ENCODE peak calls at places on chromosomes 12 and 14, in six cellular contexts. T is K562, R is A549, M is WTC11, K is HepG2, E is H1. I is an unnamed sample.

GRCh38 chr14:68645371-68645770 is 147.5 kb downstream of the ZFP36L1 start:
- DNase-seq in K (no peak), E (no peak), T (no peak), R (no peak), M (no peak), I (no peak)

GRCh38 chr12:119148049-119148448 is 30.7 kb upstream of the HSPB8 start:
- DNase-seq in T (no peak), M (no peak), R (no peak), E (no peak), K (no peak), I (no peak)

GRCh38 chr12:47979686-47980085 is 16.3 kb downstream of the TMEM106C start:
- DNase-seq in E (no peak), T (no peak), M (no peak), K (no peak), R (no peak), I (no peak)

GRCh38 chr12:59382678-59383425 is 213.0 kb upstream of the SLC16A7 start:
- DNase-seq in R (no peak), M (no peak), E (no peak), T (no peak), K (no peak), I (no peak)

GRCh38 chr12:97312570-97313135 is 150.0 kb upstream of the RMST start:
- DNase-seq in M (no peak), K (no peak), T (no peak), R (no peak), E (no peak), I (no peak)

GRCh38 chr12:117188961-117189724 is 1.1 kb downstream of the FBXO21 start:
- DNase-seq in T (no peak), M (no peak), E (no peak), R (peak; percentile 19), K (no peak), I (peak; percentile 31)

GRCh38 chr14:54691525-54692260 is 124.8 kb downstream of the SAMD4A start:
- DNase-seq in E (peak; percentile 86), T (peak; percentile 60), R (peak; percentile 73), K (peak; percentile 70), M (peak; percentile 84), I (peak; percentile 82)

GRCh38 chr14:81311128-81311527 is 89.0 kb downstream of the STON2 start:
- DNase-seq in T (no peak), K (no peak), M (no peak), R (no peak), E (no peak), I (no peak)

GRCh38 chr12:9897524-9897923 is 16.2 kb downstream of the KLRF2 start:
- DNase-seq in K (no peak), R (no peak), T (no peak), E (no peak), M (no peak), I (no peak)

GRCh38 chr12:104503191-104503590 is 46.4 kb downstream of the CHST11 start:
- DNase-seq in E (no peak), M (no peak), T (no peak), K (no peak), R (no peak), I (no peak)

GRCh38 chr12:78951746-78952532 is 87.4 kb downstream of the SYT1 start:
- DNase-seq in K (no peak), E (no peak), T (no peak), M (no peak), R (no peak), I (peak; percentile 3)

GRCh38 chr12:107593713-107594381 is 91.8 kb upstream of the PWP1 start:
- DNase-seq in E (no peak), K (no peak), R (peak; percentile 52), M (no peak), T (peak; percentile 60), I (no peak)

GRCh38 chr12:113221997-113222729 is 899 bp downstream of the TPCN1 start:
- DNase-seq in M (peak; percentile 19), E (peak; percentile 53), K (no peak), T (no peak), R (no peak), I (peak; percentile 35)

GRCh38 chr12:27001663-27002062 is 12.5 kb downstream of the TM7SF3 start:
- DNase-seq in T (no peak), E (no peak), R (no peak), M (no peak), K (no peak), I (peak; percentile 50)

GRCh38 chr12:17992002-17992656 is 97.9 kb downstream of the RERGL start:
- DNase-seq in T (peak; percentile 6), M (peak; percentile 34), E (no peak), K (peak; percentile 3), R (peak; percentile 60), I (peak; percentile 57)

GRCh38 chr12:120055231-120055630 is 61.3 kb downstream of the RAB35 start:
- DNase-seq in M (no peak), T (no peak), K (no peak), E (no peak), R (peak; percentile 19), I (no peak)

GRCh38 chr14:85058170-85058569 is 471.8 kb upstream of the FLRT2 start:
- DNase-seq in E (no peak), M (no peak), K (no peak), T (no peak), R (no peak), I (no peak)

GRCh38 chr12:32997471-32997870 is 100.9 kb upstream of the PKP2 start:
- DNase-seq in M (peak; percentile 25), E (no peak), T (no peak), K (no peak), R (no peak), I (no peak)

GRCh38 chr12:108854055-108854452 is 3.3 kb downstream of the SSH1 start:
- DNase-seq in K (peak; percentile 6), M (no peak), R (peak; percentile 82), T (no peak), E (no peak), I (no peak)

GRCh38 chr12:85829391-85829790 is 6.8 kb downstream of the RASSF9 start:
- DNase-seq in R (no peak), T (no peak), M (no peak), K (no peak), E (no peak), I (no peak)

GRCh38 chr14:89141862-89142261 is 275.2 kb downstream of the FOXN3 start:
- DNase-seq in E (no peak), M (no peak), R (no peak), K (no peak), T (no peak), I (no peak)

GRCh38 chr12:8453796-8454195 is 2.0 kb upstream of the CLEC6A start:
- DNase-seq in E (no peak), T (no peak), R (no peak), K (no peak), M (no peak), I (no peak)

GRCh38 chr14:94462219-94462551 is 9.6 kb upstream of the SERPINA11 start:
- DNase-seq in R (no peak), K (no peak), E (no peak), T (no peak), M (no peak), I (no peak)

GRCh38 chr14:66993512-66993911 is 195.7 kb upstream of the GARIN2 start:
- DNase-seq in T (no peak), M (no peak), R (no peak), K (no peak), E (no peak), I (no peak)

GRCh38 chr12:81866081-81866480 is 106.9 kb upstream of the PPFIA2 start:
- DNase-seq in T (no peak), K (no peak), M (no peak), E (no peak), R (no peak), I (no peak)

GRCh38 chr14:35459779-35460178 is 55.2 kb upstream of the NFKBIA start:
- DNase-seq in K (no peak), M (no peak), R (no peak), T (no peak), E (no peak), I (no peak)

GRCh38 chr12:75825686-75826085 is 205.9 kb downstream of the PHLDA1 start:
- DNase-seq in E (no peak), R (no peak), M (no peak), T (no peak), K (no peak), I (no peak)

GRCh38 chr12:76374395-76375020 is 26.3 kb upstream of the BBS10 start:
- DNase-seq in M (no peak), R (peak; percentile 5), T (no peak), E (no peak), K (no peak), I (no peak)

GRCh38 chr12:107492393-107493134 is 193.0 kb upstream of the PWP1 start:
- DNase-seq in M (no peak), K (peak; percentile 40), R (no peak), E (no peak), T (no peak), I (no peak)

GRCh38 chr12:18580286-18580685 is 157.5 kb downstream of the PLCZ1 start:
- DNase-seq in K (no peak), M (no peak), T (no peak), R (no peak), E (no peak), I (no peak)

GRCh38 chr12:94258593-94258992 is 110.2 kb downstream of the PLXNC1 start:
- DNase-seq in R (no peak), E (no peak), M (no peak), T (no peak), K (no peak), I (no peak)

GRCh38 chr12:49064767-49065152 is 4.2 kb upstream of the KMT2D start:
- DNase-seq in K (no peak), T (no peak), E (no peak), R (no peak), M (no peak), I (no peak)

GRCh38 chr12:6689000-6689882 is at the start of gene ZNF384:
- DNase-seq in K (peak; percentile 99), R (peak; percentile 100), E (peak; percentile 89), M (peak; percentile 95), T (peak; percentile 92), I (peak; percentile 98)

GRCh38 chr14:78848234-78848820 is 678.2 kb downstream of the NRXN3 start:
- DNase-seq in R (peak; percentile 54), K (peak; percentile 29), M (peak; percentile 69), T (peak; percentile 19), E (peak; percentile 70), I (peak; percentile 35)

GRCh38 chr12:83461326-83461985 is 774.8 kb downstream of the TMTC2 start:
- DNase-seq in K (no peak), R (no peak), M (no peak), T (no peak), E (no peak), I (no peak)
- TF ChIP-seq MAX in K (no peak), R (no peak), M (no peak), T (no peak), E (no peak), I (no peak)

GRCh38 chr12:132162508-132163031 is 18.3 kb downstream of the NOC4L start:
- DNase-seq in E (no peak), K (no peak), M (no peak), R (no peak), T (no peak), I (no peak)
- TF ChIP-seq JUN in E (no peak), K (no peak), M (no peak), R (no peak), T (no peak), I (no peak)

GRCh38 chr14:100142073-100143040 is 17.1 kb downstream of the DEGS2 start:
- DNase-seq in K (no peak), R (no peak), M (no peak), T (peak; percentile 92), E (no peak), I (peak; percentile 96)
- TF ChIP-seq CTCF in K (no peak), R (no peak), M (no peak), T (peak; percentile 16), E (no peak), I (no peak)

GRCh38 chr12:5487971-5488955 is 56.4 kb downstream of the NTF3 start:
- DNase-seq in E (no peak), R (no peak), K (no peak), T (no peak), M (no peak), I (peak; percentile 51)
- TF ChIP-seq MAX in E (no peak), R (no peak), K (no peak), T (no peak), M (no peak), I (no peak)

I was measured in endothelial cell of umbilical vein.